ENCODE peak calls at places on chromosomes 4 and X, in ten cellular contexts. U, D, W, F, J, A, M, G, B and I are unnamed samples.

GRCh38 chrX:104195489-104196084 is 29.3 kb downstream of the FAM199X start:
- DNase-seq in U (no peak), D (no peak), W (peak), B (no peak), F (peak), J (no peak), G (no peak), A (no peak), M (peak), I (no peak)

GRCh38 chr4:141684785-141685184 is 48.4 kb downstream of the IL15 start:
- DNase-seq in J (no peak), F (no peak), U (no peak), A (no peak), W (peak), D (no peak), B (no peak), G (no peak), M (no peak), I (no peak)

GRCh38 chrX:87873988-87874500 is 356.4 kb downstream of the KLHL4 start:
- DNase-seq in U (no peak), D (no peak), B (no peak), M (no peak), W (no peak), A (no peak), G (no peak), F (no peak), J (no peak), I (no peak)

GRCh38 chr4:4781936-4782754 is 77.3 kb upstream of the MSX1 start:
- DNase-seq in F (no peak), B (no peak), G (no peak), U (no peak), M (no peak), D (no peak), A (no peak), W (peak), J (no peak), I (no peak)

GRCh38 chr4:68404153-68404552 is 43.1 kb upstream of the TMPRSS11E start:
- DNase-seq in U (no peak), B (no peak), A (no peak), W (no peak), F (no peak), M (no peak), J (no peak), G (no peak), D (no peak), I (no peak)

GRCh38 chrX:10483191-10483808 is 137.1 kb downstream of the MID1 start:
- DNase-seq in F (no peak), M (peak), G (no peak), U (peak), D (no peak), B (no peak), W (no peak), J (peak), A (no peak), I (no peak)

GRCh38 chr4:150078996-150079581 is 844 bp downstream of the DCLK2 start:
- DNase-seq in F (peak), B (no peak), D (peak), A (peak), U (peak), W (peak), M (peak), J (peak), G (peak), I (peak)

GRCh38 chr4:89674876-89675459 is 162.0 kb downstream of the SNCA start:
- DNase-seq in D (no peak), B (no peak), J (no peak), U (no peak), W (no peak), M (no peak), F (no peak), G (no peak), A (no peak), I (no peak)

GRCh38 chr4:114600066-114600552 is 1.5 kb downstream of the UGT8 start:
- DNase-seq in G (no peak), D (no peak), B (no peak), M (no peak), U (no peak), F (no peak), A (no peak), W (no peak), J (no peak), I (no peak)

GRCh38 chr4:114598191-114599121 is at the start of gene UGT8:
- DNase-seq in G (peak), F (peak), D (peak), W (no peak), M (no peak), U (no peak), B (peak), J (no peak), A (peak), I (no peak)

GRCh38 chr4:114599231-114600065 is 841 bp downstream of the UGT8 start:
- DNase-seq in W (no peak), M (no peak), U (no peak), B (peak), D (no peak), F (no peak), A (peak), G (peak), J (no peak), I (no peak)

GRCh38 chr4:114595207-114595606 is 3.4 kb upstream of the UGT8 start:
- DNase-seq in J (no peak), W (no peak), U (no peak), A (no peak), F (no peak), D (no peak), B (no peak), G (no peak), M (no peak), I (no peak)

GRCh38 chr4:114597410-114598115 is 1.0 kb upstream of the UGT8 start:
- DNase-seq in U (no peak), B (peak), M (no peak), W (no peak), A (peak), J (no peak), D (no peak), G (no peak), F (no peak), I (no peak)
- H3K4me3 ChIP-seq in U (no peak), B (peak), M (peak), W (no peak), A (no peak), J (no peak), D (peak), G (peak), F (peak), I (no peak)

GRCh38 chr4:82352118-82352824 is 21.5 kb downstream of the HNRNPD start:
- DNase-seq in G (no peak), A (no peak), U (no peak), F (no peak), D (no peak), M (no peak), B (no peak), W (peak), J (no peak), I (no peak)

GRCh38 chr4:82357640-82358039 is 16.2 kb downstream of the HNRNPD start:
- DNase-seq in M (no peak), W (no peak), A (no peak), G (no peak), D (no peak), F (no peak), U (no peak), B (no peak), J (no peak), I (no peak)

GRCh38 chr4:82358773-82359324 is 14.9 kb downstream of the HNRNPD start:
- DNase-seq in M (no peak), A (no peak), W (no peak), U (no peak), G (no peak), J (no peak), F (no peak), B (no peak), D (no peak), I (no peak)

GRCh38 chr4:82354788-82355187 is 19.0 kb downstream of the HNRNPD start:
- DNase-seq in W (no peak), D (no peak), G (no peak), J (no peak), U (no peak), A (no peak), F (no peak), M (no peak), B (no peak), I (no peak)

DNA sequence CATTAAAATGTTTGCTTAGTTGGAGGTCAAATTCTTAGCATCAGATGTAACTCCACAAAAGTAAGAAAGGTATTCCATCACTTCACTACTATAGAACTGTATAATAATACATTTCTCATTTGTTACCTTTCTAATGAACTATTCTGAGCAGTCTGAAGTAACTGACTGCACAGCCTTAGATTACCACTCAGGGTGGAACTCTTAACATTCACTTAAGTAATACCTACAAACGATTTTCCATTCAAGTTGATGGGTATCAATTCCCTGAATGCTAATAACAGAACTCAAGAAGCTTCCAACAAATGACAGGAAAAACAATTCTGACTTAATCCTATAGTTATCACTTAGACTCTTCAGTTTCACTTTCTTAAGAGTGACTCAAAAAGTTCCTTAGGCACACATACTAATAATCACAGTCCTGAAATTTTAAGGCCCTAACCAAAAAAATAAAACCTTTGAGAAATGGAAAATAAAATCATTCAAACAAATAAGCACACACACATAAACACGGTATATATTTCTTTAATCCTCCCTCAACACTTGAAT is 20.9 kb downstream of the HNRNPD start:
- DNase-seq in U (no peak), J (no peak), M (no peak), G (no peak), F (no peak), D (no peak), A (no peak), W (peak), B (no peak), I (no peak)
- TF ChIP-seq POLR2A in U (no peak), J (no peak), M (no peak), G (no peak), F (no peak), D (no peak), A (no peak), W (no peak), B (no peak), I (no peak)

DNA sequence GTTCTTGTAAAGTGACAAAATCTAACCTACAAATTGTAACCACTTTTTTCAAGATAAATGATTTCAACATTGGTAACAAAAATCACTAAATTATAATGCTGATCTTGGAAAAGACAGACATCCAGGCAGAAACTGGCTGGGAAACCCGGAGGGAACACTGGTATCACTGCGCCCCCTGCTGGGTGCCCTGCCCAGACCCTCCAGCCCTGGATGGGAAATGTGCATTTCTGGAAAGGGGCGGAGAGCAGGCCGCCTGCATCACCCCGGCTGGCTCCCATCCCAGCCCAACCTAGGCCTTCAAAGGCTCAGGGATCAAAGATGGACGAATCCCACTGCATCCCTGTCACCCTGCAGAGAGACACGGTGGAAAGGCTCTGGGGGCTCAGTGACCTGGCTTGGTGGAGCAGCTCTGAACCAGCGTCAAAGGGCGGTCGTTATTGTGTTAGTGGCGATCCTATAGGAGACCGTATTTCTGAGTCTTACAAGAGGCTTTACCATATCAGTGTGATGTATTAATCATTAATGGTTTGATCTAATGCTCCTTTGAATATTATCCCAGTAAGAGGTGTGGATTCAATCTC is 37.3 kb downstream of the ACOX3 start:
- DNase-seq in A (peak), J (peak), B (peak), W (peak), U (peak), G (peak), M (peak), D (peak), F (peak), I (peak)
- H3K27ac ChIP-seq in A (peak), J (no peak), B (peak), W (no peak), U (peak), G (no peak), M (no peak), D (peak), F (no peak), I (peak)

GRCh38 chrX:22950278-22951266 is 49.2 kb upstream of the DDX53 start:
- DNase-seq in G (no peak), A (no peak), J (peak), U (peak), B (no peak), W (peak), F (peak), M (no peak), D (no peak), I (no peak)

DNA sequence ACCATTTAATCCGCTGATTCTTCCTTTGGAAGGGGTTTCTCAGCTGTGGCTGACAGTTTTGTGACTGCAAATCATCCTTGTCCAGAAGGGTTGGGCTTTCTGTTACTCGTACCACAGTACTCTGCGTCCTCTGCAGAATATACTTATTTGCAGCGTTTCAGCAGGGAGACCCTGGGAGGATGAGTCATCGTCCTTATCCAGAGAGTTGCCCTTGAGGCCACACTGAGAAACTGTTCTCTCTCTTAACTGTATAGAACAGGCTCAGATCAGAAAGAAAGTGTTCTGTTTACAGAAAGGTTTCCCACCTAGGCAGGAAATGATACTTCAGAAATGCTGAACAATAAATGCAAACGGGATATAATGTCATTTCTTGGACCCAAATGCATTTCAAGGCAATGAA is 47.7 kb upstream of the DDX53 start:
- DNase-seq in U (peak), M (no peak), W (peak), A (no peak), B (no peak), G (no peak), D (no peak), F (peak), J (no peak), I (no peak)
- H3K4me3 ChIP-seq in U (no peak), M (no peak), W (no peak), A (no peak), B (no peak), G (no peak), D (no peak), F (no peak), J (no peak), I (no peak)

DNA sequence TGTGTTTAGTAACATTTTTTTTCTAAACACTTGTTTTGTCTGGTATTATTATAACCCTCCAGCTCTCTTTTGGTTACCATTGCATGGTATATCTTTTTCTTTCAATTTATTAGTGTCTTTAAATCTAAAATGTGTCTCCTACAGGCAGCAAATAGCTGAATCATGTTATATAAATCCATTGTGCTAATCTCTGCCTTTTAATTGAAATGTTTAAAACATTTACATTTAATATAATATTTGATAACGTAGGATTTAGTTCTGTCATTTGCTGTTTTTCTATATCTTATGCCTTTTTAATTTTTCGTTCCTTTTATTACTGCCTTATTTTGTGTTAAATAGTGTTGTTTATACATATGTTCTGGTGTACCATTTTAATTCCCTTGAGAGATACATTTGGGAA is 17.1 kb upstream of the CCDC110 start:
- DNase-seq in B (no peak), D (no peak), J (no peak), U (no peak), A (no peak), M (no peak), W (no peak), G (no peak), F (no peak), I (no peak)
- TF ChIP-seq POLR2A in B (no peak), D (no peak), J (no peak), U (no peak), A (no peak), M (no peak), W (no peak), G (no peak), F (no peak), I (no peak)

DNA sequence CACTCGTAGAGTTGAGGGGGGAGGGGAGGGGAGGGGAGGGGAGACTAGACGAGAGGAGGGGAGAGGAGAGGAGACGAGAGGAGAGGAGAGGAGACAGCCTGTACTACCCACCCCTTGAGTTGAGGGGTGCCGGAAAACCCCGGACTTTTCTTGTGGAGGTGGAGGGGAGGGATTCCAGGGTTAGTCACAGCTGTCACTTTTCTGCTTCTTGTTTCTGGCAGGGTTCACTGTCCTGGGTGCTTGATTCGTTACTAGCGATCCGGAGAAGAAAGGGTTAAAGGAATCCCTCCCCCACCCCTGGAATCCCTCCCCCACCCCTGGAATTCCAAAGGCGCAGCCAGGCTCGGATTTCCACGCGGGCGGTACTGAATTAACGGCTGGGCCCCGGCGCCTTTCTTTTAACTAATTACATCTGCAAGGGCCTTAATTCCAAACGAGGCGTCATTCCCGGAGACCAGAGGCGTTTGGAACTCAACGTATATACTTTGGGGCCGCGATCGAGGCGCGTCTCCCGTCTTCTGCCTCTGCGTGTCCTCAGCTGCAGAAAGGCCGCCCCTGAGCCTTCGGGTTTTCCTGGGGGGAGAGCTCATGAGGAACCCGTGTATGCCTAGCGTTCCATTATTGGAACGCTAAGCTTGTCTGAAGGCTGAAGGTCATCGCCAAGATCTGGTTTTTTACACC is 20.1 kb upstream of the CSF2RA start:
- DNase-seq in G (no peak), M (no peak), D (peak), A (no peak), J (no peak), B (no peak), W (no peak), U (no peak), F (peak), I (no peak)
- H3K27ac ChIP-seq in G (peak), M (peak), D (peak), A (peak), J (no peak), B (peak), W (no peak), U (peak), F (peak), I (no peak)

GRCh38 chr4:39942507-39942906 is 35.2 kb downstream of the PDS5A start:
- DNase-seq in J (no peak), F (no peak), B (no peak), D (no peak), G (no peak), U (no peak), M (no peak), W (no peak), A (no peak), I (no peak)
- H3K4me3 ChIP-seq in J (no peak), F (no peak), B (no peak), D (no peak), G (no peak), U (no peak), M (no peak), W (no peak), A (no peak), I (no peak)

GRCh38 chr4:101787917-101788316 is 2.6 kb upstream of the BANK1 start:
- DNase-seq in M (no peak), J (no peak), W (no peak), U (no peak), F (no peak), G (no peak), D (no peak), A (no peak), B (no peak), I (no peak)

GRCh38 chr4:101792056-101792575 is 1.6 kb downstream of the BANK1 start:
- DNase-seq in D (no peak), J (no peak), B (no peak), G (no peak), W (no peak), U (no peak), A (no peak), F (peak), M (no peak), I (no peak)

GRCh38 chr4:101791189-101791572 is 651 bp downstream of the BANK1 start:
- DNase-seq in B (no peak), D (peak), M (no peak), W (no peak), F (peak), A (peak), G (peak), U (no peak), J (no peak), I (no peak)

GRCh38 chr4:101793397-101793796 is 2.9 kb downstream of the BANK1 start:
- DNase-seq in U (no peak), D (no peak), A (no peak), J (no peak), G (no peak), F (no peak), W (no peak), M (no peak), B (no peak), I (no peak)

DNA sequence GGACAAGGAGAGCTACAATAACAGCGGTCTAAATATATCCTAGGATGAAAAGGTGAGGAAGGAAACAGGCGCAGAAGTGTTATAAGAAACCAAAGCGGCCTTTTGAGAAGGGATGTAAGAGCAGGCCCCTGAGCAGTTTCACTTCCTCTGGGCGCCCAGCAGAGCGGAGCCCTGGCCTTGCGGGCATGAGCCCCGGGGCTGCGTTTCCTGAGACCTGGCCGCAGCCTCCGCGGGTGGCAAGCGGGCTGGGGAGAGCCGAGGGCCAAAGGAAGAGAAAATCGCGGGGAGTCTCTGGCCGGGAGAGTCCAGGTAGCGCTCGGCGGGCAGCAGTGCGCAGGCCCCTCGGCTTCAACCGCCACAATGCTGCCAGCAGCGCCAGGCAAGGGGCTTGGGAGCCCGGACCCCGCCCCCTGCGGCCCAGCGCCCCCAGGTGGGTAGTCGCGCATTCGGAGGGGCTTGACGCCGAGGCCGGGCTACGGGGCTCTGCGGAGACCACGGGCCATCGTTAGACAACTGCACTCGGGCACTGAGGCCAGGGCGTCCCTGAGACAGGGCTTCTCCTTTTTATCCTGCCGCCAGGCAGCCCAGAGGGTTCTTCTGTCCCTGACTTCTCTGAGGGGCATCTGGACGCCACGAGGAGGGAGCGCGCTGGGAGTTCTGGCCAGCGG is at the start of gene BANK1:
- DNase-seq in F (peak), J (no peak), M (peak), A (peak), B (peak), D (peak), U (peak), W (peak), G (peak), I (no peak)
- TF ChIP-seq POLR2A in F (peak), J (no peak), M (peak), A (no peak), B (no peak), D (no peak), U (no peak), W (no peak), G (no peak), I (no peak)

GRCh38 chr4:7929530-7929951 is 10.1 kb downstream of the AFAP1 start:
- DNase-seq in W (no peak), G (no peak), M (no peak), D (peak), J (no peak), U (no peak), A (peak), B (peak), F (peak), I (no peak)
- H3K27ac ChIP-seq in W (no peak), G (no peak), M (peak), D (no peak), J (no peak), U (peak), A (peak), B (peak), F (peak), I (peak)